ENCODE peak calls at places on chromosomes 12 and 14, in seven cellular contexts. One of them, this sample, is unnamed. For H3K4me1, the result is how much of the 10 kb centered on the place peaks cover.

GRCh38 chr12:26425587-26426260 is 230.4 kb downstream of the SSPN start:
- DNase-seq in lung: no peak
- DNase-seq in upper lobe of right lung: no peak
- DNase-seq in GM23248: peak
- DNase-seq in heart right ventricle: no peak
- DNase-seq in tibial artery: no peak
- DNase-seq in left ventricle myocardium inferior: no peak
- DNase-seq in this sample: no peak

GRCh38 chr14:66662374-66662773 is 154.4 kb downstream of the GPHN start:
- DNase-seq in left ventricle myocardium inferior: no peak
- DNase-seq in upper lobe of right lung: no peak
- DNase-seq in lung: no peak
- DNase-seq in tibial artery: no peak
- DNase-seq in GM23248: peak
- DNase-seq in heart right ventricle: no peak
- DNase-seq in this sample: no peak

GRCh38 chr14:65267856-65268255 is 144.7 kb upstream of the FUT8 start:
- DNase-seq in GM23248: no peak
- DNase-seq in heart right ventricle: no peak
- DNase-seq in tibial artery: no peak
- DNase-seq in left ventricle myocardium inferior: no peak
- DNase-seq in upper lobe of right lung: no peak
- DNase-seq in lung: no peak
- DNase-seq in this sample: no peak

GRCh38 chr12:100986595-100987547 is 192.3 kb downstream of the ANO4 start:
- DNase-seq in lung: no peak
- DNase-seq in GM23248: peak
- DNase-seq in upper lobe of right lung: no peak
- DNase-seq in tibial artery: no peak
- DNase-seq in heart right ventricle: no peak
- DNase-seq in left ventricle myocardium inferior: no peak
- DNase-seq in this sample: no peak

GRCh38 chr14:78253986-78254385 is 83.8 kb downstream of the NRXN3 start:
- DNase-seq in GM23248: peak
- DNase-seq in left ventricle myocardium inferior: no peak
- DNase-seq in lung: no peak
- DNase-seq in upper lobe of right lung: no peak
- DNase-seq in heart right ventricle: no peak
- DNase-seq in tibial artery: no peak
- DNase-seq in this sample: no peak

GRCh38 chr14:96162265-96162664 is 42.4 kb upstream of the BDKRB2 start:
- DNase-seq in upper lobe of right lung: no peak
- DNase-seq in left ventricle myocardium inferior: no peak
- DNase-seq in lung: no peak
- DNase-seq in GM23248: peak
- DNase-seq in heart right ventricle: no peak
- DNase-seq in tibial artery: peak
- DNase-seq in this sample: no peak

GRCh38 chr12:124592050-124592449 is 24.6 kb upstream of the NCOR2 start:
- DNase-seq in tibial artery: no peak
- DNase-seq in left ventricle myocardium inferior: no peak
- DNase-seq in heart right ventricle: no peak
- DNase-seq in upper lobe of right lung: no peak
- DNase-seq in GM23248: peak
- DNase-seq in lung: no peak
- DNase-seq in this sample: no peak

GRCh38 chr14:103136388-103137271 is 13.4 kb downstream of the TNFAIP2 start:
- DNase-seq in left ventricle myocardium inferior: no peak
- DNase-seq in upper lobe of right lung: no peak
- DNase-seq in GM23248: peak
- DNase-seq in heart right ventricle: no peak
- DNase-seq in tibial artery: peak
- DNase-seq in lung: no peak
- DNase-seq in this sample: no peak

GRCh38 chr12:103571286-103571685 is 15.8 kb upstream of the STAB2 start:
- DNase-seq in left ventricle myocardium inferior: peak
- DNase-seq in tibial artery: no peak
- DNase-seq in lung: no peak
- DNase-seq in upper lobe of right lung: no peak
- DNase-seq in heart right ventricle: peak
- DNase-seq in GM23248: no peak
- DNase-seq in this sample: no peak

GRCh38 chr12:51819851-51820720 is 28.4 kb downstream of the FIGNL2 start:
- DNase-seq in GM23248: peak
- DNase-seq in upper lobe of right lung: peak
- DNase-seq in tibial artery: no peak
- DNase-seq in heart right ventricle: no peak
- DNase-seq in lung: no peak
- DNase-seq in left ventricle myocardium inferior: peak
- DNase-seq in this sample: no peak

GRCh38 chr12:118377891-118378470 is 1.6 kb downstream of the SUDS3 start:
- DNase-seq in left ventricle myocardium inferior: peak
- DNase-seq in GM23248: peak
- DNase-seq in lung: peak
- DNase-seq in tibial artery: peak
- DNase-seq in heart right ventricle: peak
- DNase-seq in upper lobe of right lung: no peak
- DNase-seq in this sample: peak

GRCh38 chr12:132726386-132726785 is 15.7 kb downstream of the PGAM5 start:
- DNase-seq in upper lobe of right lung: no peak
- DNase-seq in GM23248: no peak
- DNase-seq in heart right ventricle: no peak
- DNase-seq in tibial artery: no peak
- DNase-seq in lung: no peak
- DNase-seq in left ventricle myocardium inferior: no peak
- DNase-seq in this sample: no peak

GRCh38 chr14:100022772-100023451 is 42.3 kb upstream of the EVL start:
- DNase-seq in lung: no peak
- DNase-seq in tibial artery: peak
- DNase-seq in heart right ventricle: no peak
- DNase-seq in left ventricle myocardium inferior: peak
- DNase-seq in upper lobe of right lung: no peak
- DNase-seq in GM23248: peak
- DNase-seq in this sample: no peak

GRCh38 chr14:71238835-71239234 is 331.6 kb downstream of the PCNX1 start:
- DNase-seq in tibial artery: no peak
- DNase-seq in left ventricle myocardium inferior: no peak
- DNase-seq in heart right ventricle: no peak
- DNase-seq in lung: no peak
- DNase-seq in GM23248: peak
- DNase-seq in upper lobe of right lung: no peak
- DNase-seq in this sample: no peak

GRCh38 chr12:106137456-106138278 is 1.1 kb downstream of the NUAK1 start:
- DNase-seq in lung: no peak
- DNase-seq in upper lobe of right lung: no peak
- DNase-seq in GM23248: peak
- DNase-seq in left ventricle myocardium inferior: no peak
- DNase-seq in tibial artery: no peak
- DNase-seq in heart right ventricle: no peak
- DNase-seq in this sample: no peak

GRCh38 chr14:58072288-58073071 is 79.5 kb downstream of the ARMH4 start:
- DNase-seq in tibial artery: peak
- DNase-seq in GM23248: peak
- DNase-seq in left ventricle myocardium inferior: no peak
- DNase-seq in heart right ventricle: no peak
- DNase-seq in upper lobe of right lung: no peak
- DNase-seq in lung: peak
- DNase-seq in this sample: no peak

GRCh38 chr12:96143392-96143791 is 50.8 kb upstream of the ELK3 start:
- DNase-seq in left ventricle myocardium inferior: no peak
- DNase-seq in GM23248: no peak
- DNase-seq in upper lobe of right lung: no peak
- DNase-seq in heart right ventricle: no peak
- DNase-seq in tibial artery: no peak
- DNase-seq in lung: no peak
- DNase-seq in this sample: no peak

GRCh38 chr14:30681752-30682355 is 59.7 kb downstream of the SCFD1 start:
- DNase-seq in left ventricle myocardium inferior: no peak
- DNase-seq in upper lobe of right lung: no peak
- DNase-seq in tibial artery: no peak
- DNase-seq in heart right ventricle: no peak
- DNase-seq in lung: no peak
- DNase-seq in GM23248: peak
- DNase-seq in this sample: no peak

GRCh38 chr14:99315197-99315596 is 43.2 kb upstream of the BCL11B start:
- DNase-seq in lung: no peak
- DNase-seq in left ventricle myocardium inferior: no peak
- DNase-seq in GM23248: no peak
- DNase-seq in upper lobe of right lung: no peak
- DNase-seq in tibial artery: no peak
- DNase-seq in heart right ventricle: no peak
- DNase-seq in this sample: no peak

GRCh38 chr12:11580125-11580751 is 69.2 kb upstream of the ETV6 start:
- DNase-seq in upper lobe of right lung: peak
- DNase-seq in heart right ventricle: no peak
- DNase-seq in left ventricle myocardium inferior: no peak
- DNase-seq in tibial artery: peak
- DNase-seq in lung: peak
- DNase-seq in GM23248: peak
- DNase-seq in this sample: no peak

GRCh38 chr12:59459966-59460365 is 135.9 kb upstream of the SLC16A7 start:
- DNase-seq in GM23248: peak
- DNase-seq in lung: no peak
- DNase-seq in left ventricle myocardium inferior: no peak
- DNase-seq in upper lobe of right lung: no peak
- DNase-seq in tibial artery: no peak
- DNase-seq in heart right ventricle: no peak
- DNase-seq in this sample: no peak

GRCh38 chr14:24674204-24674970 is 40.4 kb upstream of the GZMB start:
- DNase-seq in lung: no peak
- DNase-seq in upper lobe of right lung: no peak
- DNase-seq in GM23248: no peak
- DNase-seq in heart right ventricle: no peak
- DNase-seq in tibial artery: no peak
- DNase-seq in left ventricle myocardium inferior: no peak
- DNase-seq in this sample: no peak

GRCh38 chr12:66516133-66516532 is 162.7 kb downstream of the GRIP1 start:
- DNase-seq in left ventricle myocardium inferior: no peak
- DNase-seq in tibial artery: no peak
- DNase-seq in lung: no peak
- DNase-seq in upper lobe of right lung: no peak
- DNase-seq in heart right ventricle: no peak
- DNase-seq in GM23248: peak
- DNase-seq in this sample: no peak

GRCh38 chr12:39483597-39483996 is 40.7 kb upstream of the KIF21A start:
- DNase-seq in upper lobe of right lung: no peak
- DNase-seq in GM23248: no peak
- DNase-seq in left ventricle myocardium inferior: no peak
- DNase-seq in tibial artery: no peak
- DNase-seq in lung: no peak
- DNase-seq in heart right ventricle: no peak
- DNase-seq in this sample: no peak

GRCh38 chr14:101711041-101711861 is 50.3 kb upstream of the PPP2R5C start:
- DNase-seq in GM23248: no peak
- DNase-seq in lung: peak
- DNase-seq in left ventricle myocardium inferior: no peak
- DNase-seq in heart right ventricle: no peak
- DNase-seq in upper lobe of right lung: no peak
- DNase-seq in tibial artery: peak
- DNase-seq in this sample: no peak
- H3K4me1 ChIP-seq in GM23248: under half
- H3K4me1 ChIP-seq in lung: under half
- H3K4me1 ChIP-seq in left ventricle myocardium inferior: under half
- H3K4me1 ChIP-seq in heart right ventricle: under half
- H3K4me1 ChIP-seq in upper lobe of right lung: under half
- H3K4me1 ChIP-seq in tibial artery: under half
- H3K4me1 ChIP-seq in this sample: under half

DNA sequence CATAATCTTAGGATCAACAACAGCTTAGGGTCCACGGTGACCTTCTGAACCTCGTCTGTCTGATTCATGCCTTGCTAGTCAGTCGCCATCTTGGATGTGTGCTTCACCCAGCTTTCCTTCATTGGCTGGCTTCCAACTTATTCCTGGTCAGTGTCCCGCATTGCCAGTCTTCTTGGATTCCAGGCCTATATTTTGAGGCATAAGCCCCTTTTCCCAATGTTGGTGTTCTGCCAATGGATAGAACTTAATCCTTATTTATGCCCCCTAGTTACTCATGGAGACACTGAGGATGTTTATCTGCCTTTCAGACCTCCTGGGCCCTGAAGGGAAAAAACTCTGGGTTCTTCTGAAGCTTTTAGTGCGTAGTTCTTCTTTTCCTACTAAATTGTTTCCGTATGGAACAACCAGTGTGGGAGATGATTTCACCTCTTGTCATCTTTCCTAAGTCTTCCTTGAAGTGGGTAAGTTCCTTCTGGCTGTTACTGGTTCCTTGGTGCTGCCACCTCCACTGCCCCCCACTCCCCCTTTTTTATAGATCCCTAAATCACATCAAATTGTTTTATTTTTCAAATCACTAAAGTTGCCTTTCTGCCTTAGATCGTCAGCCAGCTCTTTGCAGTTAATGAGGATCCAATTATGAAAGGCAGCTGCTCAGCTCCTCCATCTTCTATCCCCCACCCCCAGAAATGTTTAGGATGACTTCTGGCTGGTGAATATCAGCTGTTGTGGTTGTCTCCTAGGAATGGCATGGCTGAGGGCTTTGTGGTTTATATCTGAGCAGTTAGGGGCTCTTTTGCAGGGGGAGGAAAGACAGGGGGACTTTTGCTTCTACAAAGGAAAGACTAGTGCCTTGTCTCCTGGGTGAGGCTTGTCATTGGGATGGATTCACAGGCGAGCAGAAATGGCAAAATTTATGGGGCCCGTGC is 6.1 kb downstream of the JDP2 start:
- DNase-seq in GM23248: peak
- DNase-seq in upper lobe of right lung: no peak
- DNase-seq in tibial artery: no peak
- DNase-seq in lung: no peak
- DNase-seq in left ventricle myocardium inferior: no peak
- DNase-seq in heart right ventricle: no peak
- DNase-seq in this sample: no peak
- H3K4me1 ChIP-seq in GM23248: under half
- H3K4me1 ChIP-seq in upper lobe of right lung: half or more
- H3K4me1 ChIP-seq in tibial artery: under half
- H3K4me1 ChIP-seq in lung: under half
- H3K4me1 ChIP-seq in left ventricle myocardium inferior: half or more
- H3K4me1 ChIP-seq in heart right ventricle: half or more
- H3K4me1 ChIP-seq in this sample: under half

GRCh38 chr14:105013150-105013787 is 7.6 kb downstream of the CDCA4 start:
- DNase-seq in GM23248: peak
- DNase-seq in lung: no peak
- DNase-seq in upper lobe of right lung: no peak
- DNase-seq in tibial artery: peak
- DNase-seq in heart right ventricle: peak
- DNase-seq in left ventricle myocardium inferior: peak
- DNase-seq in this sample: no peak
- H3K4me1 ChIP-seq in GM23248: under half
- H3K4me1 ChIP-seq in lung: under half
- H3K4me1 ChIP-seq in upper lobe of right lung: under half
- H3K4me1 ChIP-seq in tibial artery: under half
- H3K4me1 ChIP-seq in heart right ventricle: under half
- H3K4me1 ChIP-seq in left ventricle myocardium inferior: under half
- H3K4me1 ChIP-seq in this sample: under half

DNA sequence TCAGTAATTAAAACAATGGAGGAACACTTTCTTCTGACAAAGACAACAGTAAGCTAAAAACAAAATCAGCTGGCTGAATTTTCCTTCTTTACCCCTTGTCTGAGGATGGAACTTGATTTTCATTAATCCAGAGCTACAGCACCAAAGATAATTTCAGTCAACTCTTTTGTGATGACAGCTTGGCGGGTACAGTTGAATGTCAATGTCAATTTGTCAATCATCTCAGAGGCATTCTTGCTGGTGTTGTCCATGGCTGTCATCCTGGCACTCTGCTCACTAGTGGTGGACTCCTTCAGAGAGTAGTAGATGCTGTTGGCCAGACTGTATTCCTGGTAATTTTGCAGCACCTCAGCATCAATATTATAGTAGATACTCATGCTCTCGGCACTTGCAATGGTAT is 34.4 kb upstream of the BMP4 start:
- DNase-seq in left ventricle myocardium inferior: no peak
- DNase-seq in upper lobe of right lung: no peak
- DNase-seq in lung: no peak
- DNase-seq in GM23248: no peak
- DNase-seq in heart right ventricle: no peak
- DNase-seq in tibial artery: no peak
- DNase-seq in this sample: no peak
- H3K4me1 ChIP-seq in left ventricle myocardium inferior: under half
- H3K4me1 ChIP-seq in upper lobe of right lung: under half
- H3K4me1 ChIP-seq in lung: under half
- H3K4me1 ChIP-seq in GM23248: under half
- H3K4me1 ChIP-seq in heart right ventricle: under half
- H3K4me1 ChIP-seq in tibial artery: under half
- H3K4me1 ChIP-seq in this sample: under half